ENCODE peak calls at places on chromosomes 5 and 9, in four cellular contexts. Z is H9, P is IMR-90, F is mesenchymal stem cell. T is an unnamed sample. For H3K4me1, the result is how much of the 10 kb centered on the place peaks cover.

GRCh38 chr5:168400429-168401220 is 85.6 kb upstream of the RARS1 start:
- DNase-seq in Z (no peak), P (no peak), F (no peak), T (no peak)

GRCh38 chr9:105333076-105333475 is 88.6 kb downstream of the SLC44A1 start:
- DNase-seq in Z (no peak), P (peak), F (no peak), T (no peak)

GRCh38 chr5:99636663-99637062 is 707.9 kb upstream of the CHD1 start:
- DNase-seq in Z (no peak), P (no peak), F (no peak), T (no peak)

GRCh38 chr9:15509931-15510788 is 610 bp downstream of the PSIP1 start:
- DNase-seq in Z (peak), P (no peak), F (peak), T (peak)

GRCh38 chr5:95533761-95534160 is 21.0 kb downstream of the SKIC3 start:
- DNase-seq in Z (no peak), P (peak), F (no peak), T (no peak)

GRCh38 chr5:112146323-112146848 is 272.7 kb downstream of the EPB41L4A start:
- DNase-seq in Z (no peak), P (peak), F (peak), T (no peak)

GRCh38 chr9:68599826-68600225 is 59.1 kb upstream of the TMEM252 start:
- DNase-seq in Z (no peak), P (no peak), F (no peak), T (no peak)

GRCh38 chr5:176812269-176813259 is 2.2 kb downstream of the UNC5A start:
- DNase-seq in Z (peak), P (no peak), F (peak), T (peak)

GRCh38 chr5:98796197-98796972 is 22.9 kb downstream of the RGMB start:
- DNase-seq in Z (peak), P (peak), F (peak), T (peak)

GRCh38 chr9:125649315-125649714 is 57.7 kb downstream of the MAPKAP1 start:
- DNase-seq in Z (no peak), P (peak), F (peak), T (no peak)

GRCh38 chr9:6354072-6354686 is 26.0 kb downstream of the TPD52L3 start:
- DNase-seq in Z (peak), P (peak), F (peak), T (peak)

GRCh38 chr9:89426389-89426961 is 71.4 kb downstream of the SEMA4D start:
- DNase-seq in Z (no peak), P (no peak), F (no peak), T (no peak)

GRCh38 chr9:20255052-20255451 is 367.2 kb downstream of the MLLT3 start:
- DNase-seq in Z (no peak), P (no peak), F (no peak), T (no peak)

GRCh38 chr9:12604154-12604825 is 88.9 kb upstream of the TYRP1 start:
- DNase-seq in Z (no peak), P (no peak), F (peak), T (no peak)

GRCh38 chr9:107345327-107345726 is 62.2 kb downstream of the RAD23B start:
- DNase-seq in Z (no peak), P (no peak), F (no peak), T (no peak)

GRCh38 chr9:135582966-135583685 is 21.6 kb downstream of the PAEP start:
- DNase-seq in Z (no peak), P (no peak), F (no peak), T (no peak)

GRCh38 chr9:132002827-132003704 is 76.6 kb downstream of the MED27 start:
- DNase-seq in Z (no peak), P (no peak), F (no peak), T (no peak)

GRCh38 chr9:127336086-127336485 is 60.9 kb upstream of the SLC2A8 start:
- DNase-seq in Z (no peak), P (peak), F (peak), T (no peak)

GRCh38 chr5:181198905-181199519 is 6.0 kb downstream of the TRIM7 start:
- DNase-seq in Z (no peak), P (no peak), F (no peak), T (no peak)

GRCh38 chr5:136901-137300 is 44.9 kb downstream of the PLEKHG4B start:
- DNase-seq in Z (no peak), P (no peak), F (no peak), T (no peak)

GRCh38 chr9:135804588-135805421 is 102.5 kb downstream of the CAMSAP1 start:
- DNase-seq in Z (peak), P (peak), F (peak), T (no peak)

GRCh38 chr5:107404595-107405366 is 266.0 kb downstream of the EFNA5 start:
- DNase-seq in Z (no peak), P (no peak), F (no peak), T (no peak)

GRCh38 chr5:82396871-82397514 is 118.8 kb upstream of the RPS23 start:
- DNase-seq in Z (no peak), P (peak), F (peak), T (no peak)

GRCh38 chr9:120783611-120784047 is 9.6 kb downstream of the FBXW2 start:
- DNase-seq in Z (no peak), P (peak), F (peak), T (no peak)

GRCh38 chr5:140401362-140402257 is at the start of gene ANKHD1:
- DNase-seq in Z (peak), P (peak), F (peak), T (peak)

GRCh38 chr5:140400730-140401361 is 787 bp upstream of the ANKHD1 start:
- DNase-seq in Z (peak), P (peak), F (peak), T (peak)

GRCh38 chr5:140398379-140398811 is 3.2 kb upstream of the ANKHD1 start:
- DNase-seq in Z (no peak), P (no peak), F (peak), T (no peak)

GRCh38 chr5:140403613-140404012 is 2.0 kb downstream of the ANKHD1 start:
- DNase-seq in Z (no peak), P (no peak), F (no peak), T (no peak)

DNA sequence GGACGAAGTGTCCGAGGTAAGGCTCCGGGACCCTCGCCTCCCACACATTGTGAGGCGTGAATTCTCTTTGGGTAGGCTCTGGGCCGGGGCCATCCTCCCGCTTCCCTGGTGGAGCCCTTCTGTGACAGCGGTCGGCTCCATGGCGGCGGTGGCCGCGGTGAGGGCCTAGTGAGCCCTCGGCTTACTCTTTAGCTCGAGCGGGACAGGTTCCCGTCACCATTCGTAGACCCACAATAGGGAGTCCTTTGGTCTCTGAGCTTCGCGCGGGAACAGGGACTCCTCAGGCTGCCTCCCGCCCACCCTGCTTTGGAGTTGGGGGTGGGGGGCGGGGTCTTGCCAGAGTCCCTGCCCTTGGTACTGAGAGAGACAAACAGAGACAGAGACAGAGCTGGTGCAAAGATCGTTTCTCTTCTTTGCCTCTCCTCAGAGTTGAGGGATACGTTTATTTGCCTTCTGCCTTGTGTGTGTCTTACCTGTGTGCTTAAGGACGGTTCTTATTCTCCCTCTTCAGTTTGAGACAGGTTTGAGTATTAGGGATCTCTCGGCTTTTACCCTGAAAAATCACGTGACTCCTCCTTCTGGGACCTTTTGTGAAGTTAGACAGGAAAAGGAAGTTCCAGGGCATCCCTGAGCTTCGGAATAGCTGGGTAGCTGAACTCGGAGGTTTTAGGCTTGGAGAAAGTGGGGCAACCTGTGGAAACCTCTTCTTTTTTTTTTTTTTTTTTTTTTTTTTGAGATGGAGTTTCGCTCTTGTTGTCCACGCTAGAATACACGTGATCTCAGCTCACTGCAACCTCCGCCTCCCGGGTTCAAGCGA is 833 bp downstream of the ANKHD1 start:
- DNase-seq in Z (peak), P (peak), F (peak), T (peak)
- H3K14ac ChIP-seq in Z (peak), P (peak), F (peak), T (peak)

GRCh38 chr5:50672663-50673062 is 6.2 kb downstream of the PARP8 start:
- DNase-seq in Z (no peak), P (no peak), F (no peak), T (no peak)

DNA sequence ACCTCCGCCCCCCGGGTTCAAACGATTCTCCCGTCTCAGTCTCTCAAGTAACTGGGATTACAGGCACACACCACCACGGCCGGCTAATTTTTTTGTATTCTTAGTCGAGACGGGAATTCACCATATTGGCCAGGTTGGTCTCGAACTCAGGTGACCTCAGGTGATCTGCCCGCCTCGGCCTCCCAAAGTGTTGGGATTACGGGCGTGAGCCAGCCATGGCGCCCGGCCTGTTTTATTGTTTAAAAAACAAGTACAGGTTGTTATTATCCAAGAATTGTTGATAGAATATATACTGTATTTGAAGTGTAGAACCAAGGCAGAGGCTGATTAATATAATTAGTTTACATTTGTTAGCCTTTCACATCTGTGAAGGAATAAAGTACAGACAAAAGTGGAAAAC is 8.9 kb downstream of the PARP8 start:
- DNase-seq in Z (no peak), P (no peak), F (no peak), T (no peak)
- H3K4me1 ChIP-seq in Z (under half), P (under half), F (under half), T (under half)

GRCh38 chr9:124517600-124517999 is 10.4 kb upstream of the NR5A1 start:
- DNase-seq in Z (no peak), P (no peak), F (no peak), T (no peak)

GRCh38 chr9:124522121-124523098 is 15.2 kb upstream of the NR5A1 start:
- DNase-seq in Z (peak), P (peak), F (no peak), T (no peak)

GRCh38 chr9:124518116-124518515 is 10.9 kb upstream of the NR5A1 start:
- DNase-seq in Z (no peak), P (no peak), F (no peak), T (no peak)

GRCh38 chr9:124521142-124521541 is 13.9 kb upstream of the NR5A1 start:
- DNase-seq in Z (no peak), P (no peak), F (no peak), T (no peak)

GRCh38 chr9:124520206-124520596 is 13.0 kb upstream of the NR5A1 start:
- DNase-seq in Z (no peak), P (no peak), F (no peak), T (no peak)
- H3K4me2 ChIP-seq in Z (no peak), P (no peak), F (no peak), T (no peak)

GRCh38 chr9:114156311-114156657 is 947 bp downstream of the COL27A1 start:
- DNase-seq in Z (no peak), P (no peak), F (no peak), T (no peak)
- H3K14ac ChIP-seq in Z (no peak), P (peak), F (no peak), T (peak)

T was measured in neuronal stem cell.